ENCODE peak calls at places on chromosome 1, in nine cellular contexts. M is sciatic nerve, W is NCI-H1105, G is stomach, S is NCI-H1417, C is Caki2, Z is NCI-H146, F is lung microvascular endothelial cell, L is Right ventricle myocardium superior. H is an unnamed sample.

GRCh38 chr1:78490861-78491310 is at the start of gene PTGFR:
- DNase-seq in S (no peak), F (peak), W (peak), G (no peak), C (peak), L (peak), M (peak), Z (no peak), H (no peak)

GRCh38 chr1:36034692-36035091 is 49.2 kb upstream of the TEKT2 start:
- DNase-seq in F (peak), L (no peak), M (no peak), S (no peak), Z (no peak), W (no peak), G (no peak), C (peak), H (no peak)

GRCh38 chr1:66624412-66625060 is 90.6 kb downstream of the SGIP1 start:
- DNase-seq in F (peak), L (no peak), S (no peak), C (no peak), Z (no peak), W (no peak), M (no peak), G (no peak), H (no peak)

GRCh38 chr1:211643324-211644212 is 31.9 kb downstream of the NEK2 start:
- DNase-seq in F (peak), L (no peak), C (peak), M (no peak), G (peak), Z (peak), W (peak), S (peak), H (no peak)

GRCh38 chr1:40281852-40282251 is 23.8 kb downstream of the ZMPSTE24 start:
- DNase-seq in W (no peak), Z (peak), C (no peak), G (no peak), M (no peak), S (no peak), L (no peak), F (no peak), H (no peak)

GRCh38 chr1:245960171-245960570 is 546.9 kb downstream of the SMYD3 start:
- DNase-seq in F (peak), C (no peak), S (no peak), L (no peak), M (no peak), W (no peak), G (no peak), Z (no peak), H (no peak)

GRCh38 chr1:178727014-178727895 is 2.2 kb downstream of the RALGPS2 start:
- DNase-seq in Z (no peak), F (no peak), S (no peak), W (no peak), C (peak), M (no peak), L (no peak), G (no peak), H (no peak)

GRCh38 chr1:9629445-9630201 is 21.9 kb upstream of the PIK3CD start:
- DNase-seq in Z (no peak), M (peak), W (no peak), G (peak), S (no peak), L (peak), C (no peak), F (no peak), H (peak)

GRCh38 chr1:86380257-86380861 is 15.8 kb downstream of the ODF2L start:
- DNase-seq in S (peak), F (peak), L (no peak), C (peak), W (peak), Z (peak), M (no peak), G (no peak), H (no peak)

GRCh38 chr1:224192082-224192786 is 9.2 kb downstream of the DEGS1 start:
- DNase-seq in L (no peak), G (no peak), S (no peak), C (no peak), W (no peak), M (no peak), Z (no peak), F (no peak), H (no peak)

GRCh38 chr1:25568834-25569598 is 25.6 kb downstream of the LDLRAP1 start:
- DNase-seq in Z (no peak), F (peak), W (no peak), M (no peak), L (no peak), S (no peak), G (no peak), C (peak), H (no peak)

GRCh38 chr1:188889166-188889565 is 1588.5 kb downstream of the BRINP3 start:
- DNase-seq in S (no peak), Z (no peak), L (no peak), C (no peak), W (no peak), F (no peak), M (no peak), G (no peak), H (no peak)

GRCh38 chr1:80799457-80799856 is 1001.3 kb upstream of the ADGRL2 start:
- DNase-seq in F (no peak), L (no peak), S (no peak), Z (no peak), M (no peak), G (no peak), C (no peak), W (no peak), H (no peak)

GRCh38 chr1:72489801-72490200 is 207.5 kb upstream of the NEGR1 start:
- DNase-seq in M (no peak), S (no peak), G (no peak), C (no peak), Z (no peak), L (no peak), W (no peak), F (no peak), H (no peak)

GRCh38 chr1:113675299-113675698 is 84.0 kb downstream of the PHTF1 start:
- DNase-seq in S (no peak), F (no peak), G (no peak), M (no peak), Z (peak), C (peak), L (no peak), W (no peak), H (no peak)

GRCh38 chr1:56094168-56094567 is 485.2 kb downstream of the PLPP3 start:
- DNase-seq in G (no peak), C (no peak), S (no peak), L (no peak), F (no peak), M (no peak), W (no peak), Z (no peak), H (no peak)

GRCh38 chr1:9749361-9749760 is 74.4 kb downstream of the CLSTN1 start:
- DNase-seq in C (no peak), W (no peak), M (no peak), S (no peak), Z (no peak), F (no peak), G (no peak), L (no peak), H (no peak)

GRCh38 chr1:102879439-102879993 is 228.8 kb downstream of the COL11A1 start:
- DNase-seq in F (peak), S (no peak), L (no peak), W (no peak), C (peak), M (no peak), Z (no peak), G (no peak), H (no peak)

GRCh38 chr1:65527672-65528071 is 107.2 kb downstream of the LEPR start:
- DNase-seq in G (no peak), Z (no peak), C (no peak), L (no peak), F (peak), M (no peak), S (no peak), W (no peak), H (no peak)

GRCh38 chr1:17774452-17774851 is 19.3 kb downstream of the ACTL8 start:
- DNase-seq in S (no peak), W (no peak), Z (no peak), M (no peak), F (no peak), L (no peak), G (no peak), C (no peak), H (no peak)

GRCh38 chr1:152646656-152647055 is 16.5 kb upstream of the LCE2D start:
- DNase-seq in S (no peak), G (no peak), M (no peak), Z (no peak), F (no peak), L (no peak), W (no peak), C (no peak), H (no peak)

H was measured in stimulated activated CD4-positive, alpha-beta T cell treated with anti-CD3 and anti-CD28 coated beads, Interleukin-1b, Interleukin-23, amount 100 ng/mL, for 4 hours.